ENCODE peak calls at places on chromosomes 6 and 20, in four cellular contexts. Y is GM12878, Z is K562, H is HepG2. J is an unnamed sample.
A peak's percentile ranks its signal among the peaks of the same experiment; 100 is the strongest.

GRCh38 chr20:7248392-7248992 is 481.0 kb downstream of the BMP2 start:
- DNase-seq in H (no peak), Y (no peak), Z (no peak), J (no peak)

GRCh38 chr20:33392016-33392415 is 9.3 kb downstream of the CDK5RAP1 start:
- DNase-seq in Y (no peak), Z (no peak), H (no peak), J (no peak)

GRCh38 chr6:106488494-106489369 is 128.2 kb downstream of the CRYBG1 start:
- DNase-seq in Y (no peak), Z (no peak), H (no peak), J (no peak)

GRCh38 chr6:97497713-97498331 is 214.8 kb upstream of the MMS22L start:
- DNase-seq in H (peak; percentile 59), Y (peak; percentile 12), Z (peak; percentile 29), J (peak; percentile 30)

GRCh38 chr20:60999256-60999655 is 252.8 kb upstream of the CDH4 start:
- DNase-seq in Y (no peak), Z (no peak), H (no peak), J (no peak)

GRCh38 chr20:59988141-59988540 is 29.9 kb downstream of the CDH26 start:
- DNase-seq in Z (no peak), Y (no peak), H (no peak), J (no peak)

GRCh38 chr6:79404261-79404660 is 133.0 kb downstream of the LCA5 start:
- DNase-seq in Y (no peak), H (peak; percentile 28), Z (no peak), J (no peak)

GRCh38 chr6:108927927-108928326 is 79.7 kb downstream of the ARMC2 start:
- DNase-seq in H (no peak), Y (no peak), Z (no peak), J (no peak)

GRCh38 chr20:62751551-62752150 is 43.0 kb downstream of the NTSR1 start:
- DNase-seq in Z (no peak), H (no peak), Y (no peak), J (no peak)

GRCh38 chr6:114007451-114007953 is 36.6 kb upstream of the HDAC2 start:
- DNase-seq in Y (peak; percentile 17), H (no peak), Z (no peak), J (no peak)

GRCh38 chr6:15331143-15331542 is 85.3 kb downstream of the JARID2 start:
- DNase-seq in Y (no peak), Z (no peak), H (peak; percentile 49), J (no peak)

GRCh38 chr6:88780714-88781389 is 182.6 kb downstream of the RNGTT start:
- DNase-seq in Y (peak; percentile 63), H (peak; percentile 60), Z (peak; percentile 50), J (peak; percentile 31)

GRCh38 chr6:165676435-165677068 is 13.5 kb upstream of the PDE10A start:
- DNase-seq in Y (no peak), H (no peak), Z (no peak), J (no peak)

GRCh38 chr6:7677229-7677628 is 48.7 kb upstream of the BMP6 start:
- DNase-seq in H (no peak), Z (no peak), Y (no peak), J (no peak)

GRCh38 chr6:34145161-34146020 is 496 bp downstream of the GRM4 start:
- DNase-seq in H (no peak), Z (peak; percentile 51), Y (no peak), J (peak; percentile 78)

GRCh38 chr6:110063864-110064263 is 85.8 kb downstream of the GPR6 start:
- DNase-seq in Z (no peak), Y (no peak), H (no peak), J (no peak)

GRCh38 chr6:170292111-170292777 is 1.4 kb upstream of the DLL1 start:
- DNase-seq in H (no peak), Y (no peak), Z (no peak), J (peak; percentile 47)

GRCh38 chr6:153074761-153075160 is 56.3 kb downstream of the RGS17 start:
- DNase-seq in Y (no peak), Z (no peak), H (no peak), J (no peak)

GRCh38 chr20:25984933-25985332 is 288.3 kb upstream of the ZNF337 start:
- DNase-seq in H (no peak), Y (no peak), Z (peak; percentile 18), J (no peak)

GRCh38 chr20:10802201-10802600 is 128.4 kb upstream of the JAG1 start:
- DNase-seq in Z (no peak), H (no peak), Y (no peak), J (no peak)

GRCh38 chr6:148140772-148141557 is 201.7 kb upstream of the SASH1 start:
- DNase-seq in H (peak; percentile 13), Y (no peak), Z (no peak), J (no peak)

GRCh38 chr6:134162932-134163331 is 110.5 kb upstream of the SLC2A12 start:
- DNase-seq in Y (no peak), Z (no peak), H (no peak), J (no peak)

GRCh38 chr20:11144114-11144513 is 470.3 kb upstream of the JAG1 start:
- DNase-seq in Z (no peak), H (no peak), Y (no peak), J (no peak)

GRCh38 chr6:158220786-158221442 is 52.8 kb downstream of the GTF2H5 start:
- DNase-seq in Z (peak; percentile 90), H (peak; percentile 78), Y (no peak), J (peak; percentile 85)

GRCh38 chr6:32665621-32666140 is 776 bp downstream of the HLA-DQB1 start:
- DNase-seq in Y (no peak), H (no peak), Z (no peak), J (no peak)

GRCh38 chr6:135686784-135687301 is 164.7 kb upstream of the PDE7B start:
- DNase-seq in Z (no peak), Y (no peak), H (no peak), J (no peak)

GRCh38 chr6:5093231-5094015 is 8.3 kb downstream of the PPP1R3G start:
- DNase-seq in Y (no peak), H (no peak), Z (no peak), J (no peak)

GRCh38 chr6:148523051-148523450 is 180.4 kb downstream of the SASH1 start:
- DNase-seq in Y (no peak), H (no peak), Z (no peak), J (no peak)

GRCh38 chr6:14454467-14454763 is 336.8 kb downstream of the CD83 start:
- DNase-seq in Y (no peak), Z (no peak), H (no peak), J (no peak)

GRCh38 chr20:50642288-50642803 is 49.0 kb downstream of the RIPOR3 start:
- DNase-seq in Z (no peak), H (no peak), Y (no peak), J (no peak)
- TF ChIP-seq REST in Z (no peak), H (no peak), Y (no peak), J (no peak)

GRCh38 chr6:37057128-37057471 is 51.6 kb downstream of the FGD2 start:
- DNase-seq in Z (no peak), Y (no peak), H (no peak), J (no peak)

GRCh38 chr6:37056439-37057127 is 51.1 kb downstream of the FGD2 start:
- DNase-seq in Z (no peak), H (peak; percentile 60), Y (no peak), J (no peak)

GRCh38 chr6:37057678-37058077 is 52.2 kb downstream of the FGD2 start:
- DNase-seq in Y (no peak), Z (no peak), H (no peak), J (no peak)

GRCh38 chr6:37054580-37054979 is 49.1 kb downstream of the FGD2 start:
- DNase-seq in Z (no peak), Y (no peak), H (no peak), J (no peak)

DNA sequence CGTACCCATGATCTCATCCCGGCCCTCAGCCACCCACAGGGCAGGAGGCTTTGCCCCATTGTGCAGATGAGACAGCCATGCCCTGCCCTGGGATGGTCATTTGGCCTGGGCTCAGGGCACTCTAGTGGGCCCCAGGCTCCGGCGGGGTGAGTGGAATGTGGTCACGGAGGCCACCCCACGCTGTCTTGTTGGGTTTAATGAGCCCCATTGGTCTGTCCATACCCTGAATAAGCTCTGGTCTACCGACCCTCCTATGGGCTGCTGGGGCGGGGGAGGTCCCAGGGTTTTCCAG is 50.6 kb downstream of the FGD2 start:
- DNase-seq in Z (peak; percentile 6), H (no peak), Y (no peak), J (no peak)
- TF ChIP-seq EP300 in Z (no peak), H (no peak), Y (no peak), J (no peak)

DNA sequence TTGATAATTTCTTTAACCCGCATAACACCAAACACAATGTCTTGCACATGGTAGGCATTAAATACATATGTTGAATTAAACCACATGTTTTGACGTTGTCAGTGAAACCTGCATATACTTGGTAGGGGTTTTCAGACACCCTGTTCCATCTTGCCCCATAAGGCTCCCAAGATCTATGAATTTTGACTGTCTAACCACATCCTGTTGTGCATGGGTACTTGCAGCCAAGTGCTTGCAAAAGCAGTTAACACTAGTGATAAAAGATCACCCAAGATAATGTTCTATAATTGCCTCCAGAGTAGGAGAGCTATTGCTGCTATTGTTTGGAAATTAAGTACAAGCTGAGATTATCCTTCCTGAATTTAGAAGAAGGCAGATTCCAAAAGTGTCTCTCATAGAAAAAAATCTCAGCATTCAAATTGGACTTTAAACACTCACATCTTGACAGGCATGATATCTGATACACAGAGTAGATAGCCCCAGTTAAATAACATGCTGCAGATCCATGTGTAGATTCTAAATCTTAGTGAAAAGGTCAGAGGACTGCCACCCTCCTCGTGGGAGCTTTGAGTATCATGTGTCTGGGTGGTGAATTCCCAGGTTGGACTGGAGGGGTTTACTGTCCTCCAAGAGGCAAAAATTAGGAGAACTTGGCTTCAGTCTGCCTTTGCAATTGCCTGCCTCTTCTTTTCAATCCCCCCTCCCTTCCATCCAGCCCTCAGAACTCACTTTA is 25.8 kb upstream of the CCN6 start:
- DNase-seq in Y (no peak), H (no peak), Z (no peak), J (no peak)
- TF ChIP-seq SIN3A in Y (no peak), H (no peak), Z (no peak), J (no peak)

DNA sequence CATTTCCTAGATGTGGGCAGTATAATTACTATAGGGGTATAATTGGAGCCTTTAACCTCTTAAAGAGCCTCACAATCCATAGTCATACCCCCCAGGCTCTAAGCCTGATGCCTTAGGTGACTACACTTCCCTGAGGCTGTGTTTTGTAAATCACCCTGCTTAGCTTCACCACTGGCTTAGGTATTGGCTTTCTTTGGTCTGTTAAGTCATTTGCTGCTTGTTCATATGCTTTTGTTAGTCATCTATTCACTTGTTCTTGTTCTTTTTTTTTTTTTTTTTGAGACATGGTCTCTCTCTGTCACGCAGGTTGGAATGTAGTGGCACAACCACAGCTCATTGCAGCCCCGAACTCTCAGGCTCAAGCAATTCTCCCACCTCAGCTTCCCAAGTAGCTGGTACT is 26.7 kb downstream of the KAT14 start:
- DNase-seq in H (no peak), Z (no peak), Y (no peak), J (no peak)
- TF ChIP-seq REST in H (no peak), Z (no peak), Y (no peak), J (no peak)

DNA sequence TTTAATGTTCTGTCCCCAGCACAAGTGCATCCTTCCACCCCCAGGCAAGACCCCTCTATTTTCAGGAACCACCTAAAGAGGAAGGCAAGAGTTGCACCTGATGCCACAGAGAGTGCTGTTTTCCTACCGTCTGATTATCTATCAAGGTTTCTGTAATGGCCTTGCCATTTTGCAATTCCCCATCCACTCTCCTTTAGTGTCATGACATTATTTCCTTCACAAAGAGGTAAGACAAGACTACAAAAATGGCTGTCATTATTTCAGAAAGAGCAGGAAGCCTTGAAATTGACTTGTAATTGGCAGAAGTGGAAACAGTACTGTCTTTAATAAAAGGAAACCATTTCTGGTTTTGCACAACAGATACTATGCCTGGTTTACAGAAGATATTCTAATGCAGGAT is 426.7 kb downstream of the PTPRT start:
- DNase-seq in Y (no peak), H (no peak), Z (no peak), J (no peak)
- TF ChIP-seq EP300 in Y (no peak), H (no peak), Z (no peak), J (no peak)

J was measured in SK-N-SH.